ENCODE peak calls at places on chromosomes 5 and 9, in six cellular contexts. F, M, T, G, N and C are unnamed samples.

GRCh38 chr9:4657426-4658159 is 4.5 kb upstream of the PLPP6 start:
- DNase-seq in F (no peak), M (no peak), T (no peak), G (no peak), N (no peak), C (no peak)

GRCh38 chr5:96702503-96703383 is 40.6 kb downstream of the CAST start:
- DNase-seq in F (peak; percentile 96), M (peak; percentile 74), T (peak; percentile 97), G (peak; percentile 97), N (peak; percentile 99), C (peak; percentile 94)

GRCh38 chr5:155794801-155795200 is 532.2 kb upstream of the SGCD start:
- DNase-seq in F (no peak), M (no peak), T (no peak), G (peak; percentile 2), N (peak; percentile 12), C (peak; percentile 29)

GRCh38 chr9:82790868-82791267 is 272.1 kb downstream of the RASEF start:
- DNase-seq in F (no peak), M (no peak), T (no peak), G (no peak), N (no peak), C (no peak)

GRCh38 chr5:111583761-111584203 is 71.4 kb upstream of the STARD4 start:
- DNase-seq in F (no peak), M (no peak), T (peak; percentile 65), G (peak; percentile 93), N (peak; percentile 80), C (peak; percentile 84)

GRCh38 chr9:121658166-121658565 is 6.7 kb downstream of the DAB2IP start:
- DNase-seq in F (peak; percentile 41), M (no peak), T (no peak), G (no peak), N (peak; percentile 44), C (no peak)

GRCh38 chr5:81425569-81425968 is 31.6 kb upstream of the ACOT12 start:
- DNase-seq in F (no peak), M (peak; percentile 32), T (peak; percentile 64), G (peak; percentile 56), N (peak; percentile 68), C (peak; percentile 57)

GRCh38 chr9:127407505-127407868 is 10.5 kb downstream of the SLC2A8 start:
- DNase-seq in F (no peak), M (no peak), T (no peak), G (no peak), N (no peak), C (no peak)

GRCh38 chr5:35600591-35600990 is 17.1 kb upstream of the SPEF2 start:
- DNase-seq in F (no peak), M (no peak), T (no peak), G (no peak), N (no peak), C (no peak)

GRCh38 chr5:59660737-59661136 is 232.8 kb downstream of the PDE4D start:
- DNase-seq in F (no peak), M (no peak), T (peak; percentile 46), G (peak; percentile 22), N (peak; percentile 57), C (peak; percentile 40)

GRCh38 chr9:128917151-128917849 is 3.5 kb upstream of the PHYHD1 start:
- DNase-seq in F (peak; percentile 82), M (no peak), T (no peak), G (peak; percentile 90), N (peak; percentile 82), C (peak; percentile 88)

GRCh38 chr5:171776747-171777419 is 8.7 kb upstream of the SMIM23 start:
- DNase-seq in F (no peak), M (peak; percentile 17), T (no peak), G (no peak), N (peak; percentile 74), C (peak; percentile 74)

GRCh38 chr9:129319938-129320481 is 141.9 kb upstream of the IER5L start:
- DNase-seq in F (no peak), M (no peak), T (no peak), G (no peak), N (no peak), C (no peak)

GRCh38 chr9:124522121-124523098 is 15.2 kb upstream of the NR5A1 start:
- DNase-seq in F (no peak), M (no peak), T (no peak), G (no peak), N (no peak), C (no peak)

GRCh38 chr5:173736923-173737412 is 120.5 kb upstream of the BOD1 start:
- DNase-seq in F (no peak), M (no peak), T (no peak), G (no peak), N (no peak), C (no peak)

GRCh38 chr5:151805414-151806225 is 33.9 kb downstream of the G3BP1 start:
- DNase-seq in F (no peak), M (peak; percentile 92), T (peak; percentile 16), G (peak; percentile 95), N (peak; percentile 76), C (peak; percentile 96)

GRCh38 chr9:137441935-137442321 is 771 bp upstream of the ENTPD8 start:
- DNase-seq in F (no peak), M (no peak), T (no peak), G (no peak), N (no peak), C (no peak)
- H3K4me3 ChIP-seq in F (peak overlapping the region; percentile 62), M (no peak overlapping the region), T (no peak overlapping the region), G (no peak overlapping the region), N (no peak overlapping the region), C (no peak overlapping the region)

GRCh38 chr5:444226-444625 is 1.2 kb downstream of the EXOC3 start:
- DNase-seq in F (peak; percentile 7), M (no peak), T (no peak), G (no peak), N (no peak), C (no peak)

GRCh38 chr5:442335-443238 is at the start of gene EXOC3:
- DNase-seq in F (peak; percentile 77), M (no peak), T (peak; percentile 77), G (peak; percentile 68), N (peak; percentile 89), C (peak; percentile 63)

GRCh38 chr5:440413-441180 is 2.4 kb upstream of the EXOC3 start:
- DNase-seq in F (no peak), M (no peak), T (no peak), G (no peak), N (no peak), C (peak; percentile 13)

GRCh38 chr5:443239-444151 is 519 bp downstream of the EXOC3 start:
- DNase-seq in F (peak; percentile 7), M (no peak), T (no peak), G (no peak), N (no peak), C (no peak)

DNA sequence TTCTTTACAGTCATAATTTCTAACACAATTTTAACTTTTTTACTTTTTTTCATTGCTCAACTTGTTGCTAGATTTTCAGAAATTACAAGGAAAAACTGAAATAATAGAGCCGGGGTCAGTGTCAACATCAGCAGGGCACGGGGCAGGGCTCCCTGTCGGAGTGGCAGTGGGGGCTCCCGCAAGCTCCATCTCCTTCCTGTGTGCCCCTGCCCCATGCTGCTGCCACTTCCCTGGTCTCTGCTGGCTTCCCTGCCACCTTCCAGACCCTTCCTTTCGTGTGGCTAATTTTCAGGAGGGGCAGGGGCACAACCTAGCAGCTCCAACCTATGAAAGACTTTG is 1.0 kb upstream of the EXOC3 start:
- DNase-seq in F (no peak), M (no peak), T (no peak), G (no peak), N (no peak), C (no peak)
- H3K4me3 ChIP-seq in F (peak overlapping the region; percentile 92), M (peak overlapping the region; percentile 72), T (peak overlapping the region; percentile 99), G (peak overlapping the region; percentile 93), N (peak overlapping the region; percentile 82), C (peak overlapping the region; percentile 82)

GRCh38 chr5:137498301-137498735 is 808 bp downstream of the SPOCK1 start:
- DNase-seq in F (no peak), M (no peak), T (no peak), G (peak; percentile 8), N (peak; percentile 70), C (no peak)
- H3K4me3 ChIP-seq in F (peak overlapping the region; percentile 68), M (peak overlapping the region; percentile 87), T (peak overlapping the region; percentile 93), G (peak overlapping the region; percentile 60), N (peak overlapping the region; percentile 98), C (peak overlapping the region; percentile 79)

DNA sequence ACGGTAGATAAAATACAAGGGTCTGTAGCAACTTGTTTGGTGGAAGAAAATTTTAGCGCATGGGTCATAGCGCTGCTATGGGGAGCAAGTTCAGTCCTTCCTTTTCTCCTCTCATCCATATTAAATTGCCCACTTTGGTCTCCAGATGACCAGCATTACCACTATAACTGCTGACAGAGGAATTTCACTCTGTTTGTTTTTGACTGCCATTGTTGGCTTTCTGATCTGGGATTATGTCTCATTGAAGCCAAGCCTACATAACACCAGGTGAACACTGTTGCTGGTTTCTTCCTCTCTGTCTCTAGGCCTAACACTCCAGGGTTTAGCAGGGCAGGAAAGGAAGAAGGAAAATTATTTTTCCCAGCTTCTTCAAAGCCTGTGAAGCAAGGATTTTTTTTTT is 6.6 kb upstream of the SUB1 start:
- DNase-seq in F (no peak), M (no peak), T (no peak), G (no peak), N (no peak), C (no peak)
- H3K4me3 ChIP-seq in F (no peak overlapping the region), M (no peak overlapping the region), T (no peak overlapping the region), G (no peak overlapping the region), N (no peak overlapping the region), C (no peak overlapping the region)

DNA sequence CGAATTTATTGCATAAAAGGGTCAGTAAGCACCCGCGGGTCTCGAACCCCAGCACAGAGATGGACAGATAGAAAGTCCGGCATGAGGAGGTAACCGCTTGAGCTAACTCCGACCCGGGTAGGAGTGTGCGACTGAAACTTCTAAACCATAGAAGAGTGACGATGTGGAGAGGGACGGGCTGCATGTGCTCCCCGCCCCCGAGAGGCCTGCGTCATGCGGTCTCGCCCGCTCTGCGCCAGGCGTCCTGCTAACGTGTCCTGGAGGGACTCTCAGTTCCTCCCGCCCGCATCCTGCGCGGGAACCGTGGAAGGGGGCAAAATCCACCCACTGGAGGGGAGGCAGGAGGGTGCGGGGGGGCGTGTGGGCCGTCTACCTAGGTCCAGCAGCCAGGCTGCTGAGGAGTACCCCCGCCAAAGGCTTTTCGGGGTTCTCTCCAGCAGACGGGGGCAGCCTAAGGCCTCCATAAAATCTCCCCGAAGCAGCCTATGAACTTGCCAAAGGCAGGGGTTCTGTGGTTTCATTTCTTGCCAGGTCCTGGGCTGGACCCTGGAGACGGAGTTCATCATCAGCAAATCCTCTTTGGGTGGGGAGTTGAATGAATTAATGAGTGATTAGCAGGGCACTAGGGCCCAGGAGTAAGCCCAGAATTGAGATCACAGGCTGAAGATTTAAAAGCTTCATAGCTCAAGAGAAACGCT is 51.8 kb downstream of the TGFBI start:
- DNase-seq in F (peak; percentile 92), M (peak; percentile 48), T (peak; percentile 90), G (peak; percentile 92), N (peak; percentile 91), C (peak; percentile 83)
- H3K4me3 ChIP-seq in F (peak overlapping the region; percentile 65), M (peak overlapping the region; percentile 60), T (peak overlapping the region; percentile 83), G (peak overlapping the region; percentile 58), N (peak overlapping the region; percentile 70), C (peak overlapping the region; percentile 51)

GRCh38 chr5:141849371-141850182 is 28.6 kb downstream of the PCDH1 start:
- DNase-seq in F (peak; percentile 90), M (no peak), T (peak; percentile 83), G (peak; percentile 73), N (peak; percentile 87), C (peak; percentile 69)

GRCh38 chr5:141852448-141852847 is 25.8 kb downstream of the PCDH1 start:
- DNase-seq in F (no peak), M (no peak), T (no peak), G (no peak), N (no peak), C (no peak)

GRCh38 chr5:141850183-141850768 is 27.9 kb downstream of the PCDH1 start:
- DNase-seq in F (peak; percentile 48), M (no peak), T (no peak), G (peak; percentile 22), N (peak; percentile 67), C (peak; percentile 46)

GRCh38 chr5:141850786-141851185 is 27.4 kb downstream of the PCDH1 start:
- DNase-seq in F (no peak), M (no peak), T (no peak), G (no peak), N (peak; percentile 20), C (no peak)

GRCh38 chr5:141851195-141851874 is 26.9 kb downstream of the PCDH1 start:
- DNase-seq in F (no peak), M (no peak), T (no peak), G (no peak), N (no peak), C (no peak)
- H3K4me3 ChIP-seq in F (peak overlapping the region; percentile 85), M (no peak overlapping the region), T (no peak overlapping the region), G (no peak overlapping the region), N (no peak overlapping the region), C (no peak overlapping the region)